ENCODE peak calls at places on chromosomes 5 and 9, in seven cellular contexts. W is left lung; E is SK-N-SH; H is upper lobe of right lung; B is CD4-positive, CD25-positive, alpha-beta regulatory T cell; V is pancreas; F is breast epithelium. G is an unnamed sample.

GRCh38 chr5:133396187-133396621 is 216.1 kb downstream of the FSTL4 start:
- DNase-seq in E (no peak), W (no peak), F (no peak), H (no peak), B (no peak), V (no peak), G (no peak)

GRCh38 chr5:117102591-117102990 is 528.0 kb upstream of the SEMA6A start:
- DNase-seq in B (no peak), V (no peak), E (no peak), H (no peak), W (no peak), F (no peak), G (no peak)

GRCh38 chr9:6907772-6908381 is 150.1 kb downstream of the KDM4C start:
- DNase-seq in E (no peak), V (no peak), H (no peak), W (no peak), F (no peak), B (no peak), G (no peak)

GRCh38 chr9:35948451-35948850 is 9.5 kb downstream of the OR2S2 start:
- DNase-seq in B (no peak), H (no peak), V (no peak), E (no peak), W (no peak), F (no peak), G (no peak)

GRCh38 chr5:15383469-15383868 is 116.5 kb upstream of the FBXL7 start:
- DNase-seq in E (peak; percentile 61), F (no peak), B (no peak), H (no peak), W (no peak), V (no peak), G (no peak)

GRCh38 chr5:135033026-135033861 is 784 bp downstream of the PITX1 start:
- DNase-seq in W (no peak), V (no peak), F (no peak), H (no peak), B (no peak), E (peak; percentile 74), G (no peak)

GRCh38 chr5:172939045-172939444 is 20.2 kb upstream of the RPL26L1 start:
- DNase-seq in B (no peak), H (no peak), V (no peak), W (no peak), E (no peak), F (no peak), G (no peak)

GRCh38 chr9:93099551-93100264 is 3.7 kb downstream of the CARD19 start:
- DNase-seq in W (peak; percentile 34), H (peak; percentile 62), F (peak; percentile 33), E (no peak), B (no peak), V (no peak), G (no peak)

GRCh38 chr9:111427186-111427585 is 57.0 kb downstream of the ECPAS start:
- DNase-seq in V (no peak), H (no peak), F (no peak), E (no peak), W (no peak), B (no peak), G (no peak)

GRCh38 chr9:127018935-127019334 is 103.5 kb downstream of the ANGPTL2 start:
- DNase-seq in B (no peak), V (no peak), H (no peak), E (no peak), W (no peak), F (no peak), G (no peak)

GRCh38 chr5:178287091-178287790 is 54.6 kb upstream of the PHYKPL start:
- DNase-seq in B (no peak), H (no peak), E (no peak), F (no peak), W (no peak), V (no peak), G (no peak)

GRCh38 chr9:69758001-69758730 is 1.6 kb downstream of the PTAR1 start:
- DNase-seq in W (no peak), F (no peak), B (no peak), H (no peak), E (no peak), V (no peak), G (no peak)

GRCh38 chr9:135130266-135130976 is 43.0 kb downstream of the OLFM1 start:
- DNase-seq in B (no peak), V (no peak), F (no peak), W (no peak), E (no peak), H (no peak), G (no peak)

GRCh38 chr5:91219141-91219802 is 163.8 kb downstream of the ARRDC3 start:
- DNase-seq in B (no peak), W (peak; percentile 46), H (no peak), E (no peak), V (no peak), F (no peak), G (no peak)

GRCh38 chr5:139848508-139849100 is 53.0 kb downstream of the PSD2 start:
- DNase-seq in W (no peak), B (no peak), E (no peak), V (peak; percentile 31), F (no peak), H (peak; percentile 71), G (no peak)

GRCh38 chr5:119255571-119256356 is 100.1 kb upstream of the TNFAIP8 start:
- DNase-seq in B (no peak), V (no peak), W (no peak), F (no peak), E (no peak), H (no peak), G (no peak)

GRCh38 chr5:78004559-78004958 is 228.4 kb upstream of the TBCA start:
- DNase-seq in F (no peak), W (no peak), H (no peak), E (no peak), V (no peak), B (no peak), G (no peak)

GRCh38 chr5:1806199-1806598 is 5.0 kb downstream of the NDUFS6 start:
- DNase-seq in V (no peak), H (no peak), E (no peak), B (no peak), F (no peak), W (no peak), G (no peak)

GRCh38 chr5:35476046-35476445 is 141.6 kb upstream of the SPEF2 start:
- DNase-seq in E (no peak), B (no peak), F (no peak), W (no peak), H (no peak), V (no peak), G (no peak)

GRCh38 chr5:58040044-58040443 is 419.8 kb downstream of the PLK2 start:
- DNase-seq in W (no peak), V (no peak), F (no peak), E (no peak), B (no peak), H (no peak), G (no peak)

GRCh38 chr5:172603425-172603824 is 37.6 kb upstream of the NEURL1B start:
- DNase-seq in E (no peak), H (no peak), V (no peak), F (peak; percentile 47), B (no peak), W (no peak), G (no peak)

GRCh38 chr5:132055808-132056609 is 4.4 kb upstream of the IL3 start:
- DNase-seq in E (peak; percentile 37), V (no peak), F (peak; percentile 25), W (peak; percentile 24), H (peak; percentile 53), B (peak; percentile 40), G (peak; percentile 46)

GRCh38 chr5:54678737-54679136 is 161.2 kb downstream of the SNX18 start:
- DNase-seq in V (no peak), F (no peak), W (no peak), E (peak; percentile 21), H (no peak), B (no peak), G (no peak)

GRCh38 chr5:141258464-141258863 is 13.3 kb downstream of the PCDHB15 start:
- DNase-seq in E (no peak), W (no peak), V (no peak), H (no peak), B (no peak), F (no peak), G (no peak)
- H3K9me3 ChIP-seq in E (peaks cover 47% of the 10 kb centered on the region), W (peaks cover 9% of the 10 kb centered on the region), V (peaks cover 6% of the 10 kb centered on the region), H (peaks cover 98% of the 10 kb centered on the region), B (peaks cover 78% of the 10 kb centered on the region), F (peaks cover 100% of the 10 kb centered on the region), G (peaks cover 29% of the 10 kb centered on the region)

GRCh38 chr9:137015540-137015930 is 12.5 kb downstream of the ABCA2 start:
- DNase-seq in W (no peak), B (no peak), E (no peak), F (no peak), H (no peak), V (no peak), G (no peak)

GRCh38 chr9:137016436-137016835 is 11.6 kb downstream of the ABCA2 start:
- DNase-seq in E (no peak), V (no peak), B (no peak), W (no peak), F (no peak), H (no peak), G (no peak)

GRCh38 chr9:137015976-137016375 is 12.1 kb downstream of the ABCA2 start:
- DNase-seq in H (no peak), W (no peak), V (no peak), F (no peak), B (no peak), E (no peak), G (no peak)

GRCh38 chr9:137017791-137018497 is 10.1 kb downstream of the ABCA2 start:
- DNase-seq in E (no peak), B (no peak), F (no peak), W (no peak), V (no peak), H (no peak), G (no peak)

DNA sequence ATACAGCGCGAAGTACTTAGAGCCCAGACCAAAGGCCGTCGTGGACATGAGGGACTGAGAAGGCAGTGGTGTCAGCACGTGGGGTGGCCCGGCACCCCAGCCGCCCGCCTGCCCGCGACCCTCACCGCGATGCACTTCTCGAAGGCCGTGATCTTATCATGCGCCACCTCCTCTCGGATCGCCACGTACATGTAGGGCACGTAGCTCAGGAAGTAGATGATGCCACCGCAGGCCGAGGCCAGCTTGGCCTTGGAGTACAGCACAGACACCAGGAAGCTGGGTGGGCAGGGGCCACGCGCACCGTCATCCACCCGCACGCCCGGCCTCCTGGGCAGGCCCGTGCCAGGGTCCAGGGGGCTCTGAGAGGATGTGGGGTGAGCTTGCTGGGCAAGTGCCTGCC is 11.0 kb downstream of the ABCA2 start:
- DNase-seq in F (no peak), E (no peak), H (no peak), B (no peak), W (no peak), V (no peak), G (no peak)
- H3K9me3 ChIP-seq in F (no peaks in the 10 kb centered on the region), E (no peaks in the 10 kb centered on the region), H (no peaks in the 10 kb centered on the region), B (no peaks in the 10 kb centered on the region), W (no peaks in the 10 kb centered on the region), V (no peaks in the 10 kb centered on the region), G (no peaks in the 10 kb centered on the region)

DNA sequence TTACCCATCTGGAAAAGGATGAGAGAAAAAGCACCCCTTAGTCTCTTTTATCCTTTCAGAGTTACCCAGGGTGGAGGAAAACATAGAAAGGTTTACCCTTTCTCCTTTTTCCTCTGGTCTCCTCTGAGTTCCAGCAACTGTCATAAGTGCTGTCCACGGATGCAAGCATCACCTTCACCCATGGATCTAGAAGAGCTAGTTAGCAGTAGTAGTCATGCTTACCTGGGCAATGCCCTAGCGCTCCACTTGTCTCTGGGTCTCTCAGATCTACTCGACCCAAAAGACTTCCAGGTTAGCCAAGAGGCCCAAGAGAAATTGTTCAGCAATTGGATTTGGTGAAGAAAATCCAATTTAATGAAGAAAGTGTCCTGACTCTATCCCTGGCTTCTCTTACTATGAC is 656.2 kb upstream of the PTPRD start:
- DNase-seq in F (no peak), H (no peak), B (no peak), V (no peak), W (no peak), E (no peak), G (no peak)
- H3K9me3 ChIP-seq in F (peaks cover 30% of the 10 kb centered on the region), H (peaks cover 8% of the 10 kb centered on the region), B (peaks cover 5% of the 10 kb centered on the region), V (no peaks in the 10 kb centered on the region), W (no peaks in the 10 kb centered on the region), E (no peaks in the 10 kb centered on the region), G (no peaks in the 10 kb centered on the region)

GRCh38 chr5:141261238-141261546 is 16.0 kb downstream of the PCDHB15 start:
- DNase-seq in F (no peak), E (no peak), W (no peak), V (no peak), H (no peak), B (no peak), G (no peak)
- H3K9me3 ChIP-seq in F (peaks cover 100% of the 10 kb centered on the region), E (peaks cover 57% of the 10 kb centered on the region), W (peaks cover 9% of the 10 kb centered on the region), V (peaks cover 6% of the 10 kb centered on the region), H (peaks cover 100% of the 10 kb centered on the region), B (peaks cover 83% of the 10 kb centered on the region), G (peaks cover 21% of the 10 kb centered on the region)

G was measured in T-helper 17 cell.